ENCODE peak calls at places on chromosomes 11 and 22, in seven cellular contexts. G is tibial nerve; C is fibroblast of mammary gland; B is CD8-positive, alpha-beta T cell; M is hepatocyte; X is WTC11; V is ovary. K is an unnamed sample.

GRCh38 chr11:71568707-71569349 is 3.5 kb downstream of the KRTAP5-10 start:
- DNase-seq in G (no peak), C (peak), B (no peak), M (no peak), X (no peak), V (no peak), K (no peak)

GRCh38 chr11:7665473-7666291 is 7.6 kb downstream of the CYB5R2 start:
- DNase-seq in G (peak), C (peak), B (peak), M (peak), X (peak), V (peak), K (peak)

GRCh38 chr11:821513-822371 is 3.0 kb downstream of the PNPLA2 start:
- DNase-seq in G (no peak), C (no peak), B (no peak), M (no peak), X (no peak), V (peak), K (no peak)

GRCh38 chr11:109350091-109350490 is 71.9 kb upstream of the C11orf87 start:
- DNase-seq in G (no peak), C (no peak), B (no peak), M (no peak), X (no peak), V (no peak), K (no peak)

GRCh38 chr11:83608571-83608970 is 322.4 kb upstream of the CCDC90B start:
- DNase-seq in G (no peak), C (no peak), B (no peak), M (no peak), X (no peak), V (no peak), K (no peak)

GRCh38 chr11:108556019-108556418 is 37.5 kb downstream of the EXPH5 start:
- DNase-seq in G (no peak), C (no peak), B (no peak), M (no peak), X (no peak), V (no peak), K (no peak)

GRCh38 chr22:25930710-25931353 is 188.8 kb downstream of the MYO18B start:
- DNase-seq in G (no peak), C (no peak), B (no peak), M (no peak), X (no peak), V (no peak), K (no peak)

GRCh38 chr11:70139785-70140410 is 61.8 kb downstream of the ANO1 start:
- DNase-seq in G (no peak), C (no peak), B (no peak), M (no peak), X (no peak), V (no peak), K (no peak)

GRCh38 chr22:20472629-20473442 is 22.8 kb downstream of the KLHL22 start:
- DNase-seq in G (no peak), C (no peak), B (no peak), M (no peak), X (no peak), V (no peak), K (no peak)

GRCh38 chr11:105719073-105719846 is 109.4 kb downstream of the GRIA4 start:
- DNase-seq in G (no peak), C (no peak), B (no peak), M (peak), X (no peak), V (no peak), K (peak)

GRCh38 chr11:118918128-118918685 is 7.5 kb downstream of the BCL9L start:
- DNase-seq in G (peak), C (peak), B (peak), M (peak), X (peak), V (peak), K (no peak)

GRCh38 chr11:117554601-117555333 is 227.1 kb downstream of the CEP164 start:
- DNase-seq in G (no peak), C (no peak), B (no peak), M (no peak), X (no peak), V (no peak), K (no peak)

GRCh38 chr11:26186389-26186788 is 145.5 kb upstream of the ANO3 start:
- DNase-seq in G (no peak), C (no peak), B (no peak), M (no peak), X (no peak), V (no peak), K (no peak)

GRCh38 chr11:117855452-117855851 is 21.0 kb downstream of the FXYD6 start:
- DNase-seq in G (no peak), C (no peak), B (no peak), M (no peak), X (no peak), V (peak), K (no peak)

GRCh38 chr22:47556473-47556872 is 794.0 kb downstream of the TBC1D22A start:
- DNase-seq in G (no peak), C (no peak), B (no peak), M (no peak), X (no peak), V (no peak), K (no peak)

GRCh38 chr11:22828373-22828772 is 1.2 kb downstream of the SVIP start:
- DNase-seq in G (no peak), C (no peak), B (no peak), M (no peak), X (no peak), V (no peak), K (no peak)

GRCh38 chr11:34250732-34251639 is 106.8 kb downstream of the ABTB2 start:
- DNase-seq in G (peak), C (peak), B (peak), M (peak), X (peak), V (no peak), K (peak)

GRCh38 chr11:132840220-132840619 is 692.1 kb downstream of the OPCML start:
- DNase-seq in G (no peak), C (no peak), B (no peak), M (no peak), X (no peak), V (no peak), K (no peak)

GRCh38 chr11:125070699-125071254 is 7.7 kb downstream of the SLC37A2 start:
- DNase-seq in G (peak), C (peak), B (no peak), M (peak), X (no peak), V (peak), K (peak)

GRCh38 chr11:106014035-106014434 is 8.0 kb downstream of the MSANTD4 start:
- DNase-seq in G (no peak), C (no peak), B (no peak), M (no peak), X (no peak), V (no peak), K (no peak)

GRCh38 chr11:6607190-6607635 is 3.6 kb downstream of the ILK start:
- DNase-seq in G (no peak), C (no peak), B (no peak), M (no peak), X (no peak), V (no peak), K (no peak)

GRCh38 chr11:133832096-133833081 is 12.9 kb downstream of the SPATA19 start:
- DNase-seq in G (no peak), C (no peak), B (no peak), M (no peak), X (no peak), V (no peak), K (no peak)

GRCh38 chr11:60265373-60266214 is 14.9 kb upstream of the MS4A4A start:
- DNase-seq in G (peak), C (peak), B (no peak), M (peak), X (no peak), V (no peak), K (peak)

GRCh38 chr11:58578136-58578634 is 678 bp upstream of the ZFP91 start:
- DNase-seq in G (peak), C (peak), B (peak), M (peak), X (peak), V (peak), K (peak)

GRCh38 chr11:33358150-33358831 is 101.1 kb downstream of the HIPK3 start:
- DNase-seq in G (no peak), C (no peak), B (no peak), M (no peak), X (no peak), V (no peak), K (no peak)

GRCh38 chr22:20165913-20166312 is 15.1 kb upstream of the CCDC188 start:
- DNase-seq in G (no peak), C (no peak), B (no peak), M (no peak), X (no peak), V (no peak), K (no peak)

GRCh38 chr11:45500457-45500856 is 165.0 kb downstream of the CHST1 start:
- DNase-seq in G (no peak), C (no peak), B (no peak), M (peak), X (no peak), V (no peak), K (no peak)

GRCh38 chr11:94727766-94728165 is 40.4 kb upstream of the AMOTL1 start:
- DNase-seq in G (no peak), C (no peak), B (no peak), M (no peak), X (no peak), V (no peak), K (no peak)

GRCh38 chr22:35480143-35480542 is 60.5 kb upstream of the RASD2 start:
- DNase-seq in G (no peak), C (peak), B (no peak), M (no peak), X (no peak), V (peak), K (no peak)

GRCh38 chr11:127037001-127037400 is 36.4 kb upstream of the KIRREL3 start:
- DNase-seq in G (no peak), C (no peak), B (no peak), M (no peak), X (no peak), V (no peak), K (no peak)

GRCh38 chr11:67050139-67050538 is 6.5 kb upstream of the RHOD start:
- DNase-seq in G (no peak), C (no peak), B (no peak), M (no peak), X (no peak), V (no peak), K (no peak)
- TF ChIP-seq CTCF in G (no peak), C (no peak), B (no peak), M (no peak), X (no peak), V (no peak), K (no peak)

GRCh38 chr11:2885017-2885675 is 429 bp downstream of the CDKN1C start:
- DNase-seq in G (no peak), C (peak), B (peak), M (peak), X (peak), V (peak), K (peak)
- TF ChIP-seq CTCF in G (no peak), C (no peak), B (no peak), M (peak), X (no peak), V (no peak), K (peak)

GRCh38 chr11:92662580-92662979 is 306.9 kb upstream of the MTNR1B start:
- DNase-seq in G (no peak), C (no peak), B (no peak), M (no peak), X (no peak), V (no peak), K (no peak)

GRCh38 chr11:92658733-92659132 is 310.7 kb upstream of the MTNR1B start:
- DNase-seq in G (no peak), C (no peak), B (no peak), M (no peak), X (no peak), V (no peak), K (no peak)

GRCh38 chr11:92653448-92653847 is 316.0 kb upstream of the MTNR1B start:
- DNase-seq in G (no peak), C (peak), B (no peak), M (no peak), X (no peak), V (no peak), K (no peak)

DNA sequence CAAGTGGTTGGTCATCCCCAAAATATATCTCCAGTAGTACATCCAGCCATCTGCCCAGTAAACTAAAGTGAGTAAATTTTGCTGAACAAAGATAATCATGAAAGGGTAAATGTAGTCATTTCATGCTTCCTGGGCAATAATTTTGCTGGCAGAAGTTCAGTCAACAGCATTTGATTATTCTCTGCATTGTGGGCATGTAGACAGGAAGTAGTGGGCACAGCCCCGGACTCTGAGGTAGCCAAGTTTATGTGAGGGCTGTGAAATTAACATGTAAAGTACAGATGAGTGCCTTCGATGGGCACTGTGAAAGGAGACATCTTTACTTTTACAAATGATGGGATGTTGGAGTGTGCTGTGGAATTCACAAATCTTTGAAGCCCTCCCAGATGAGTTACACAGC is 312.2 kb upstream of the MTNR1B start:
- DNase-seq in G (no peak), C (no peak), B (no peak), M (no peak), X (no peak), V (no peak), K (no peak)
- TF ChIP-seq CTCF in G (no peak), C (no peak), B (no peak), M (no peak), X (no peak), V (no peak), K (no peak)

DNA sequence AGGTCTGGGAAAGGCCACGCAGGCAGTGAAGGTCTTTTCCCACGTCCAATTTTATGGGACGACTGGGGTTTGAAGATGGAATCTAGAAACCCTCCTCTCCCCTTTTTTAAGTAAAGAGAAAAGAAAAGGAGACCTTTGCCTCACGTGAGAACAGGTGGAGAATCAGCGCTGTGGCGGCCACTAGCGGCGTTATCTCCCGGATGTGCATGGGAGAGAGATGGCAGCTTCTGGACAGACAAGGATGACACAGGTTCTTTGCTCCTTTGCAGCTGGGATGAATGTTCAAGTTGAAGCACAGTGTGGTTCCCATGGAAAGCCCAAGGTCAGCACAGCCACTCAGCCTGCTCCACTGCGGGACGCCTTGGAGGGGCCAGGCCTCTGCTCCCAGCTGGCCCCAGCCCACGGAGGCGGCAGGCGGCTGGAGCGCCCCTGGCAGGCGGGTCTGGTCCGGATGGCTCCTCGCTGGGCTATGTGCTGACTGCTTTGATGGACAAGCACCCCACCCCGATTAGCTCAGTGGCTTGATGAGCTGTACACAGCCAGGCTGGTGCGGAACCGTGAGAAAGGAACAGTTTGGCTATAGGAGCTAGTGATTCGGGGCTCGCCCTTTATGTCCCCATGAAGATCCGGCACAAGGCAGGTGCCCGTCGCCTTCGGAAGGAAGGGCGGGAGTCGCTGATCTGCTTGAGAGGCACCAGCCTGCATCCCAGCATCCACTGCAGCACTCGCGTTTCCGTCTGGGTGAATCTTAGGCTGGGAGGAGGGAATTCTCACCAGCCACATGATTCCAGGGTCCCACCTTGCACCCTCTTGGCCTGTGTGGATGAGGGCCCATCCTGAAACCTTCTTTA is 14.5 kb upstream of the BID start:
- DNase-seq in G (no peak), C (no peak), B (no peak), M (no peak), X (peak), V (no peak), K (no peak)
- TF ChIP-seq CTCF in G (no peak), C (no peak), B (no peak), M (no peak), X (peak), V (no peak), K (no peak)

GRCh38 chr11:19735512-19735911 is 22.9 kb downstream of the NAV2 start:
- DNase-seq in G (no peak), C (peak), B (no peak), M (no peak), X (no peak), V (no peak), K (no peak)
- TF ChIP-seq CTCF in G (no peak), C (no peak), B (no peak), M (peak), X (no peak), V (no peak), K (no peak)

GRCh38 chr11:20156280-20156875 is 3.9 kb downstream of the DBX1 start:
- DNase-seq in G (no peak), C (no peak), B (peak), M (no peak), X (peak), V (no peak), K (peak)
- TF ChIP-seq CTCF in G (no peak), C (no peak), B (no peak), M (no peak), X (no peak), V (no peak), K (no peak)

DNA sequence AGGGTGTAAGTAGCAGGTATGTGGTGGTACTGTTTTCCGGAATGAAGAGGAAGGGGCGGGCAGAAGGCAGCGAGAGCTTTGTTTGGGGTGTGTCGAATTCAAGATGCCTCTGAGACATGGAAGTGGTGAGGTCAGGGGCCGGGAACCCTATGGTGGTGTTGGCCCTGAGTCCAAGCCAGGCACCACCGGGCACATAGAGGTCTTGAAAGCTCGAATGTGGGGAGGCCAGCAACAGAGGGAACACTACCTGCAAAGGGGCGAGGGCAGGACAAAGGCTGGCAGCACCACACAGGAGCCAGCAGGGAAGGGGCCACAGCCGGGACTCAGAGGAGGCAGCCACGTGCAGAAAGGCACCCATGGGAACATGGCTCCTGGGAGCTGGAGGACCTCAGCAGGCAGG is 57.8 kb downstream of the CDKN1C start:
- DNase-seq in G (no peak), C (no peak), B (no peak), M (no peak), X (no peak), V (no peak), K (no peak)
- TF ChIP-seq CTCF in G (no peak), C (no peak), B (no peak), M (no peak), X (no peak), V (no peak), K (no peak)

K was measured in GM20000.